ENCODE peak calls at places on chromosome 14, in four cellular contexts. R is activated CD4-positive, alpha-beta T cell treated with anti-CD3 and anti-CD28 coated beads for 24 hours; C is T-helper 2 cell; S is stimulated activated CD8-positive, alpha-beta memory T cell treated with anti-CD3 and anti-CD28 coated beads, Interleukin-7, amount 100 ng/mL, for 1 hour. G is an unnamed sample.

GRCh38 chr14:102508410-102508773 is 1.2 kb downstream of the ANKRD9 start:
- DNase-seq in R (no peak), C (no peak), S (no peak), G (no peak)

GRCh38 chr14:64943981-64944520 is 1.5 kb upstream of the GPX2 start:
- DNase-seq in R (no peak), C (no peak), S (no peak), G (no peak)

GRCh38 chr14:51873221-51873893 is 12.9 kb downstream of the GNG2 start:
- DNase-seq in R (no peak), C (no peak), S (no peak), G (no peak)

GRCh38 chr14:58878740-58879139 is 241.0 kb downstream of the DACT1 start:
- DNase-seq in R (no peak), C (no peak), S (no peak), G (no peak)

GRCh38 chr14:32110200-32110896 is 33.2 kb downstream of the ARHGAP5 start:
- DNase-seq in R (no peak), C (no peak), S (no peak), G (no peak)

GRCh38 chr14:104373855-104374717 is 205.5 kb upstream of the C14orf180 start:
- DNase-seq in R (no peak), C (no peak), S (no peak), G (no peak)

GRCh38 chr14:50836515-50836914 is 5.6 kb upstream of the NIN start:
- DNase-seq in R (no peak), C (no peak), S (no peak), G (no peak)

GRCh38 chr14:101103321-101103901 is 199.9 kb upstream of the RTL1 start:
- DNase-seq in R (no peak), C (no peak), S (no peak), G (no peak)

GRCh38 chr14:79629891-79630560 is 581.3 kb downstream of the DIO2 start:
- DNase-seq in R (no peak), C (no peak), S (no peak), G (no peak)

GRCh38 chr14:24150993-24151392 is 3.7 kb downstream of the RNF31 start:
- DNase-seq in R (no peak), C (no peak), S (no peak), G (no peak)

GRCh38 chr14:100665518-100666032 is 61.1 kb upstream of the DLK1 start:
- DNase-seq in R (no peak), C (no peak), S (no peak), G (no peak)

GRCh38 chr14:69101331-69101826 is 51.5 kb downstream of the DCAF5 start:
- DNase-seq in R (no peak), C (no peak), S (no peak), G (no peak)

GRCh38 chr14:60649815-60650381 is 621 bp upstream of the SIX1 start:
- DNase-seq in R (no peak), C (no peak), S (no peak), G (no peak)

GRCh38 chr14:89856871-89857345 is 97.6 kb downstream of the EFCAB11 start:
- DNase-seq in R (no peak), C (no peak), S (no peak), G (no peak)

GRCh38 chr14:103530390-103530789 is 1.4 kb downstream of the TRMT61A start:
- DNase-seq in R (no peak), C (no peak), S (no peak), G (no peak)

GRCh38 chr14:68694516-68695235 is 98.2 kb downstream of the ZFP36L1 start:
- DNase-seq in R (no peak), C (no peak), S (no peak), G (no peak)

GRCh38 chr14:81625343-81625742 is 91.7 kb upstream of the SEL1L start:
- DNase-seq in R (no peak), C (no peak), S (no peak), G (no peak)

GRCh38 chr14:56570295-56570694 is 9.3 kb upstream of the TMEM260 start:
- DNase-seq in R (no peak), C (no peak), S (no peak), G (no peak)

GRCh38 chr14:77339407-77339806 is 18.6 kb downstream of the GSTZ1 start:
- DNase-seq in R (no peak), C (no peak), S (no peak), G (no peak)

GRCh38 chr14:77544571-77544970 is 46.0 kb upstream of the ISM2 start:
- DNase-seq in R (no peak), C (no peak), S (no peak), G (no peak)

GRCh38 chr14:100649173-100649519 is 61.9 kb upstream of the BEGAIN start:
- DNase-seq in R (no peak), C (no peak), S (no peak), G (no peak)

GRCh38 chr14:105602799-105603763 is 76.7 kb downstream of the TMEM121 start:
- DNase-seq in R (no peak), C (no peak), S (no peak), G (no peak)

GRCh38 chr14:94671870-94672444 is 59.8 kb downstream of the SERPINA3 start:
- DNase-seq in R (no peak), C (no peak), S (no peak), G (no peak)

GRCh38 chr14:35201066-35201465 is 78.7 kb downstream of the PRORP start:
- DNase-seq in R (no peak), C (no peak), S (no peak), G (no peak)

G was measured in effector CD4-positive, alpha-beta T cell.